ENCODE peak calls at places on chromosomes 3 and 15, in ten cellular contexts. One of them, this sample, is unnamed.

GRCh38 chr3:31952205-31952604 is 28.9 kb downstream of the OSBPL10 start:
- DNase-seq in iris pigment epithelial cell: no peak
- DNase-seq in GM03348: no peak
- DNase-seq in RWPE1: no peak
- DNase-seq in neural crest cell: no peak
- DNase-seq in progenitor cell of endocrine pancreas: no peak
- DNase-seq in GM23248: no peak
- DNase-seq in amniotic stem cell: no peak
- DNase-seq in heart left ventricle: no peak
- DNase-seq in anterior cingulate cortex: no peak
- DNase-seq in this sample: no peak

GRCh38 chr3:171415070-171415469 is 45.1 kb downstream of the TNIK start:
- DNase-seq in anterior cingulate cortex: no peak
- DNase-seq in heart left ventricle: no peak
- DNase-seq in progenitor cell of endocrine pancreas: no peak
- DNase-seq in GM23248: peak; percentile 43
- DNase-seq in amniotic stem cell: no peak
- DNase-seq in RWPE1: peak; percentile 67
- DNase-seq in neural crest cell: no peak
- DNase-seq in GM03348: peak; percentile 16
- DNase-seq in iris pigment epithelial cell: peak; percentile 91
- DNase-seq in this sample: peak; percentile 59

GRCh38 chr3:159322322-159322939 is 520.6 kb downstream of the MFSD1 start:
- DNase-seq in RWPE1: peak; percentile 9
- DNase-seq in heart left ventricle: peak; percentile 12
- DNase-seq in anterior cingulate cortex: peak; percentile 6
- DNase-seq in GM03348: peak; percentile 68
- DNase-seq in neural crest cell: peak; percentile 59
- DNase-seq in progenitor cell of endocrine pancreas: no peak
- DNase-seq in GM23248: peak; percentile 31
- DNase-seq in amniotic stem cell: no peak
- DNase-seq in iris pigment epithelial cell: peak; percentile 35
- DNase-seq in this sample: peak; percentile 20

GRCh38 chr3:57946970-57947381 is 61.2 kb upstream of the FLNB start:
- DNase-seq in progenitor cell of endocrine pancreas: no peak
- DNase-seq in iris pigment epithelial cell: no peak
- DNase-seq in GM03348: no peak
- DNase-seq in neural crest cell: no peak
- DNase-seq in heart left ventricle: no peak
- DNase-seq in anterior cingulate cortex: no peak
- DNase-seq in RWPE1: no peak
- DNase-seq in GM23248: no peak
- DNase-seq in amniotic stem cell: no peak
- DNase-seq in this sample: no peak

GRCh38 chr3:147120029-147120428 is 286.3 kb downstream of the ZIC4 start:
- DNase-seq in RWPE1: peak; percentile 1
- DNase-seq in heart left ventricle: no peak
- DNase-seq in amniotic stem cell: peak; percentile 3
- DNase-seq in GM23248: peak; percentile 58
- DNase-seq in iris pigment epithelial cell: peak; percentile 22
- DNase-seq in GM03348: peak; percentile 24
- DNase-seq in progenitor cell of endocrine pancreas: no peak
- DNase-seq in anterior cingulate cortex: no peak
- DNase-seq in neural crest cell: no peak
- DNase-seq in this sample: peak; percentile 45

GRCh38 chr3:107461721-107462120 is 61.0 kb upstream of the BBX start:
- DNase-seq in progenitor cell of endocrine pancreas: no peak
- DNase-seq in RWPE1: no peak
- DNase-seq in anterior cingulate cortex: no peak
- DNase-seq in iris pigment epithelial cell: no peak
- DNase-seq in neural crest cell: no peak
- DNase-seq in GM23248: no peak
- DNase-seq in heart left ventricle: no peak
- DNase-seq in GM03348: no peak
- DNase-seq in amniotic stem cell: no peak
- DNase-seq in this sample: no peak

GRCh38 chr3:133701435-133702358 is 40.0 kb upstream of the TOPBP1 start:
- DNase-seq in amniotic stem cell: no peak
- DNase-seq in progenitor cell of endocrine pancreas: no peak
- DNase-seq in neural crest cell: no peak
- DNase-seq in iris pigment epithelial cell: no peak
- DNase-seq in anterior cingulate cortex: no peak
- DNase-seq in heart left ventricle: no peak
- DNase-seq in GM23248: no peak
- DNase-seq in GM03348: no peak
- DNase-seq in RWPE1: no peak
- DNase-seq in this sample: no peak

GRCh38 chr3:185318136-185318535 is 44.8 kb upstream of the MAP3K13 start:
- DNase-seq in heart left ventricle: no peak
- DNase-seq in iris pigment epithelial cell: peak; percentile 79
- DNase-seq in progenitor cell of endocrine pancreas: no peak
- DNase-seq in anterior cingulate cortex: no peak
- DNase-seq in RWPE1: no peak
- DNase-seq in GM03348: peak; percentile 17
- DNase-seq in GM23248: no peak
- DNase-seq in amniotic stem cell: no peak
- DNase-seq in neural crest cell: no peak
- DNase-seq in this sample: peak; percentile 30

GRCh38 chr3:154540950-154541604 is 111.1 kb upstream of the GPR149 start:
- DNase-seq in heart left ventricle: no peak
- DNase-seq in iris pigment epithelial cell: no peak
- DNase-seq in neural crest cell: no peak
- DNase-seq in GM23248: peak; percentile 39
- DNase-seq in progenitor cell of endocrine pancreas: no peak
- DNase-seq in anterior cingulate cortex: no peak
- DNase-seq in GM03348: no peak
- DNase-seq in amniotic stem cell: no peak
- DNase-seq in RWPE1: peak; percentile 4
- DNase-seq in this sample: no peak

GRCh38 chr15:74215958-74216357 is 13.4 kb upstream of the STRA6 start:
- DNase-seq in GM23248: peak; percentile 41
- DNase-seq in GM03348: no peak
- DNase-seq in amniotic stem cell: no peak
- DNase-seq in neural crest cell: no peak
- DNase-seq in RWPE1: no peak
- DNase-seq in heart left ventricle: no peak
- DNase-seq in progenitor cell of endocrine pancreas: no peak
- DNase-seq in anterior cingulate cortex: no peak
- DNase-seq in iris pigment epithelial cell: no peak
- DNase-seq in this sample: no peak

GRCh38 chr15:92638709-92639365 is 16.7 kb downstream of the FAM174B start:
- DNase-seq in iris pigment epithelial cell: no peak
- DNase-seq in GM03348: no peak
- DNase-seq in progenitor cell of endocrine pancreas: no peak
- DNase-seq in GM23248: no peak
- DNase-seq in anterior cingulate cortex: no peak
- DNase-seq in RWPE1: no peak
- DNase-seq in heart left ventricle: no peak
- DNase-seq in neural crest cell: no peak
- DNase-seq in amniotic stem cell: no peak
- DNase-seq in this sample: no peak

GRCh38 chr3:16142350-16143050 is 32.0 kb upstream of the GALNT15 start:
- DNase-seq in GM23248: no peak
- DNase-seq in amniotic stem cell: no peak
- DNase-seq in iris pigment epithelial cell: no peak
- DNase-seq in RWPE1: no peak
- DNase-seq in GM03348: no peak
- DNase-seq in anterior cingulate cortex: no peak
- DNase-seq in heart left ventricle: no peak
- DNase-seq in progenitor cell of endocrine pancreas: no peak
- DNase-seq in neural crest cell: no peak
- DNase-seq in this sample: no peak

GRCh38 chr15:31442203-31443090 is 115.8 kb downstream of the KLF13 start:
- DNase-seq in GM03348: peak; percentile 77
- DNase-seq in progenitor cell of endocrine pancreas: no peak
- DNase-seq in anterior cingulate cortex: no peak
- DNase-seq in neural crest cell: no peak
- DNase-seq in iris pigment epithelial cell: peak; percentile 96
- DNase-seq in amniotic stem cell: peak; percentile 74
- DNase-seq in RWPE1: peak; percentile 62
- DNase-seq in GM23248: peak; percentile 93
- DNase-seq in heart left ventricle: no peak
- DNase-seq in this sample: peak; percentile 95

GRCh38 chr3:16975083-16975482 is 90.3 kb downstream of the PLCL2 start:
- DNase-seq in neural crest cell: no peak
- DNase-seq in heart left ventricle: no peak
- DNase-seq in progenitor cell of endocrine pancreas: no peak
- DNase-seq in GM03348: no peak
- DNase-seq in iris pigment epithelial cell: no peak
- DNase-seq in GM23248: no peak
- DNase-seq in anterior cingulate cortex: no peak
- DNase-seq in amniotic stem cell: no peak
- DNase-seq in RWPE1: no peak
- DNase-seq in this sample: no peak

GRCh38 chr15:50148362-50148963 is 29.4 kb upstream of the ATP8B4 start:
- DNase-seq in progenitor cell of endocrine pancreas: no peak
- DNase-seq in GM23248: peak; percentile 67
- DNase-seq in GM03348: peak; percentile 43
- DNase-seq in neural crest cell: peak; percentile 16
- DNase-seq in heart left ventricle: no peak
- DNase-seq in amniotic stem cell: peak; percentile 54
- DNase-seq in anterior cingulate cortex: no peak
- DNase-seq in RWPE1: peak; percentile 25
- DNase-seq in iris pigment epithelial cell: peak; percentile 85
- DNase-seq in this sample: peak; percentile 79